ENCODE peak calls at places on chromosomes 3 and 15, in eight cellular contexts. One of them, this sample, is unnamed. For H3K4me1, the result is how much of the 10 kb centered on the place peaks cover.

GRCh38 chr3:134650431-134651346 is at the start of gene KY:
- DNase-seq in esophagus muscularis mucosa: peak
- DNase-seq in body of pancreas: peak
- DNase-seq in suprapubic skin: no peak
- DNase-seq in A549: peak
- DNase-seq in sigmoid colon: no peak
- DNase-seq in transverse colon: peak
- DNase-seq in adrenal gland: peak
- DNase-seq in this sample: peak

GRCh38 chr15:77035584-77035983 is 35.3 kb downstream of the TSPAN3 start:
- DNase-seq in esophagus muscularis mucosa: no peak
- DNase-seq in body of pancreas: no peak
- DNase-seq in suprapubic skin: no peak
- DNase-seq in A549: no peak
- DNase-seq in sigmoid colon: peak
- DNase-seq in transverse colon: no peak
- DNase-seq in adrenal gland: peak
- DNase-seq in this sample: peak

GRCh38 chr3:138459619-138460535 is 25.5 kb downstream of the ESYT3 start:
- DNase-seq in esophagus muscularis mucosa: no peak
- DNase-seq in body of pancreas: no peak
- DNase-seq in suprapubic skin: peak
- DNase-seq in A549: no peak
- DNase-seq in sigmoid colon: no peak
- DNase-seq in transverse colon: no peak
- DNase-seq in adrenal gland: no peak
- DNase-seq in this sample: no peak

GRCh38 chr15:69493406-69493805 is 40.8 kb downstream of the RPLP1 start:
- DNase-seq in esophagus muscularis mucosa: no peak
- DNase-seq in body of pancreas: no peak
- DNase-seq in suprapubic skin: no peak
- DNase-seq in A549: no peak
- DNase-seq in sigmoid colon: no peak
- DNase-seq in transverse colon: no peak
- DNase-seq in adrenal gland: no peak
- DNase-seq in this sample: no peak

GRCh38 chr3:196666001-196666867 is 26.7 kb downstream of the NRROS start:
- DNase-seq in esophagus muscularis mucosa: no peak
- DNase-seq in body of pancreas: no peak
- DNase-seq in suprapubic skin: no peak
- DNase-seq in A549: peak
- DNase-seq in sigmoid colon: no peak
- DNase-seq in transverse colon: no peak
- DNase-seq in adrenal gland: no peak
- DNase-seq in this sample: no peak

GRCh38 chr3:127182446-127182845 is 10.5 kb upstream of the PRR23E start:
- DNase-seq in esophagus muscularis mucosa: no peak
- DNase-seq in body of pancreas: no peak
- DNase-seq in suprapubic skin: no peak
- DNase-seq in A549: no peak
- DNase-seq in sigmoid colon: peak
- DNase-seq in transverse colon: no peak
- DNase-seq in adrenal gland: no peak
- DNase-seq in this sample: no peak

GRCh38 chr15:98548172-98548971 is 100.0 kb upstream of the IGF1R start:
- DNase-seq in esophagus muscularis mucosa: peak
- DNase-seq in body of pancreas: peak
- DNase-seq in suprapubic skin: peak
- DNase-seq in A549: peak
- DNase-seq in sigmoid colon: peak
- DNase-seq in transverse colon: peak
- DNase-seq in adrenal gland: peak
- DNase-seq in this sample: peak

GRCh38 chr3:192750201-192750600 is 22.9 kb upstream of the FGF12 start:
- DNase-seq in esophagus muscularis mucosa: no peak
- DNase-seq in body of pancreas: no peak
- DNase-seq in suprapubic skin: no peak
- DNase-seq in A549: no peak
- DNase-seq in sigmoid colon: no peak
- DNase-seq in transverse colon: no peak
- DNase-seq in adrenal gland: no peak
- DNase-seq in this sample: no peak

GRCh38 chr15:51312754-51313390 is 25.5 kb downstream of the CYP19A1 start:
- DNase-seq in esophagus muscularis mucosa: no peak
- DNase-seq in body of pancreas: no peak
- DNase-seq in suprapubic skin: no peak
- DNase-seq in A549: no peak
- DNase-seq in sigmoid colon: no peak
- DNase-seq in transverse colon: no peak
- DNase-seq in adrenal gland: no peak
- DNase-seq in this sample: no peak

GRCh38 chr15:82543155-82543554 is 2.9 kb upstream of the RPS17 start:
- DNase-seq in esophagus muscularis mucosa: no peak
- DNase-seq in body of pancreas: no peak
- DNase-seq in suprapubic skin: no peak
- DNase-seq in A549: no peak
- DNase-seq in sigmoid colon: no peak
- DNase-seq in transverse colon: no peak
- DNase-seq in adrenal gland: no peak
- DNase-seq in this sample: no peak

GRCh38 chr3:65807225-65807624 is 231.5 kb downstream of the MAGI1 start:
- DNase-seq in esophagus muscularis mucosa: no peak
- DNase-seq in body of pancreas: no peak
- DNase-seq in suprapubic skin: no peak
- DNase-seq in A549: no peak
- DNase-seq in sigmoid colon: no peak
- DNase-seq in transverse colon: no peak
- DNase-seq in adrenal gland: no peak
- DNase-seq in this sample: no peak

GRCh38 chr3:152160350-152161011 is 108.2 kb upstream of the MBNL1 start:
- DNase-seq in esophagus muscularis mucosa: no peak
- DNase-seq in body of pancreas: no peak
- DNase-seq in suprapubic skin: no peak
- DNase-seq in A549: no peak
- DNase-seq in sigmoid colon: no peak
- DNase-seq in transverse colon: no peak
- DNase-seq in adrenal gland: no peak
- DNase-seq in this sample: no peak

GRCh38 chr3:78957456-78957855 is 810.3 kb downstream of the ROBO1 start:
- DNase-seq in esophagus muscularis mucosa: no peak
- DNase-seq in body of pancreas: no peak
- DNase-seq in suprapubic skin: no peak
- DNase-seq in A549: no peak
- DNase-seq in sigmoid colon: no peak
- DNase-seq in transverse colon: no peak
- DNase-seq in adrenal gland: no peak
- DNase-seq in this sample: no peak

GRCh38 chr15:40930430-40931299 is 1.5 kb downstream of the DLL4 start:
- DNase-seq in esophagus muscularis mucosa: no peak
- DNase-seq in body of pancreas: peak
- DNase-seq in suprapubic skin: peak
- DNase-seq in A549: peak
- DNase-seq in sigmoid colon: no peak
- DNase-seq in transverse colon: peak
- DNase-seq in adrenal gland: peak
- DNase-seq in this sample: no peak

GRCh38 chr3:114760679-114761078 is 386.4 kb downstream of the ZBTB20 start:
- DNase-seq in esophagus muscularis mucosa: no peak
- DNase-seq in body of pancreas: no peak
- DNase-seq in suprapubic skin: no peak
- DNase-seq in A549: no peak
- DNase-seq in sigmoid colon: no peak
- DNase-seq in transverse colon: no peak
- DNase-seq in adrenal gland: no peak
- DNase-seq in this sample: no peak

GRCh38 chr3:114762144-114762543 is 384.9 kb downstream of the ZBTB20 start:
- DNase-seq in esophagus muscularis mucosa: no peak
- DNase-seq in body of pancreas: no peak
- DNase-seq in suprapubic skin: no peak
- DNase-seq in A549: no peak
- DNase-seq in sigmoid colon: no peak
- DNase-seq in transverse colon: no peak
- DNase-seq in adrenal gland: no peak
- DNase-seq in this sample: no peak

GRCh38 chr3:114758828-114759709 is 388.0 kb downstream of the ZBTB20 start:
- DNase-seq in esophagus muscularis mucosa: no peak
- DNase-seq in body of pancreas: peak
- DNase-seq in suprapubic skin: no peak
- DNase-seq in A549: peak
- DNase-seq in sigmoid colon: no peak
- DNase-seq in transverse colon: no peak
- DNase-seq in adrenal gland: peak
- DNase-seq in this sample: no peak

GRCh38 chr3:114764056-114764492 is 383.0 kb downstream of the ZBTB20 start:
- DNase-seq in esophagus muscularis mucosa: no peak
- DNase-seq in body of pancreas: no peak
- DNase-seq in suprapubic skin: no peak
- DNase-seq in A549: no peak
- DNase-seq in sigmoid colon: no peak
- DNase-seq in transverse colon: peak
- DNase-seq in adrenal gland: no peak
- DNase-seq in this sample: no peak
- H3K4me1 ChIP-seq in esophagus muscularis mucosa: under half
- H3K4me1 ChIP-seq in body of pancreas: under half
- H3K4me1 ChIP-seq in suprapubic skin: under half
- H3K4me1 ChIP-seq in A549: under half
- H3K4me1 ChIP-seq in sigmoid colon: under half
- H3K4me1 ChIP-seq in transverse colon: under half
- H3K4me1 ChIP-seq in adrenal gland: under half
- H3K4me1 ChIP-seq in this sample: under half

GRCh38 chr15:92801774-92802464 is 98.2 kb upstream of the CHD2 start:
- DNase-seq in esophagus muscularis mucosa: no peak
- DNase-seq in body of pancreas: peak
- DNase-seq in suprapubic skin: no peak
- DNase-seq in A549: peak
- DNase-seq in sigmoid colon: peak
- DNase-seq in transverse colon: peak
- DNase-seq in adrenal gland: no peak
- DNase-seq in this sample: peak
- TF ChIP-seq POLR2A in esophagus muscularis mucosa: no peak
- TF ChIP-seq POLR2A in body of pancreas: no peak
- TF ChIP-seq POLR2A in suprapubic skin: no peak
- TF ChIP-seq POLR2A in A549: no peak
- TF ChIP-seq POLR2A in sigmoid colon: no peak
- TF ChIP-seq POLR2A in transverse colon: no peak
- TF ChIP-seq POLR2A in adrenal gland: no peak
- TF ChIP-seq POLR2A in this sample: no peak

GRCh38 chr3:172259726-172260248 is 188.5 kb downstream of the GHSR start:
- DNase-seq in esophagus muscularis mucosa: no peak
- DNase-seq in body of pancreas: no peak
- DNase-seq in suprapubic skin: no peak
- DNase-seq in A549: no peak
- DNase-seq in sigmoid colon: no peak
- DNase-seq in transverse colon: no peak
- DNase-seq in adrenal gland: no peak
- DNase-seq in this sample: no peak

GRCh38 chr3:172259191-172259590 is 189.1 kb downstream of the GHSR start:
- DNase-seq in esophagus muscularis mucosa: no peak
- DNase-seq in body of pancreas: no peak
- DNase-seq in suprapubic skin: no peak
- DNase-seq in A549: no peak
- DNase-seq in sigmoid colon: no peak
- DNase-seq in transverse colon: no peak
- DNase-seq in adrenal gland: no peak
- DNase-seq in this sample: no peak

GRCh38 chr3:172256101-172256687 is 192.1 kb downstream of the GHSR start:
- DNase-seq in esophagus muscularis mucosa: no peak
- DNase-seq in body of pancreas: peak
- DNase-seq in suprapubic skin: no peak
- DNase-seq in A549: no peak
- DNase-seq in sigmoid colon: peak
- DNase-seq in transverse colon: no peak
- DNase-seq in adrenal gland: peak
- DNase-seq in this sample: peak

GRCh38 chr3:172258616-172259015 is 189.6 kb downstream of the GHSR start:
- DNase-seq in esophagus muscularis mucosa: no peak
- DNase-seq in body of pancreas: no peak
- DNase-seq in suprapubic skin: no peak
- DNase-seq in A549: no peak
- DNase-seq in sigmoid colon: peak
- DNase-seq in transverse colon: no peak
- DNase-seq in adrenal gland: no peak
- DNase-seq in this sample: no peak

DNA sequence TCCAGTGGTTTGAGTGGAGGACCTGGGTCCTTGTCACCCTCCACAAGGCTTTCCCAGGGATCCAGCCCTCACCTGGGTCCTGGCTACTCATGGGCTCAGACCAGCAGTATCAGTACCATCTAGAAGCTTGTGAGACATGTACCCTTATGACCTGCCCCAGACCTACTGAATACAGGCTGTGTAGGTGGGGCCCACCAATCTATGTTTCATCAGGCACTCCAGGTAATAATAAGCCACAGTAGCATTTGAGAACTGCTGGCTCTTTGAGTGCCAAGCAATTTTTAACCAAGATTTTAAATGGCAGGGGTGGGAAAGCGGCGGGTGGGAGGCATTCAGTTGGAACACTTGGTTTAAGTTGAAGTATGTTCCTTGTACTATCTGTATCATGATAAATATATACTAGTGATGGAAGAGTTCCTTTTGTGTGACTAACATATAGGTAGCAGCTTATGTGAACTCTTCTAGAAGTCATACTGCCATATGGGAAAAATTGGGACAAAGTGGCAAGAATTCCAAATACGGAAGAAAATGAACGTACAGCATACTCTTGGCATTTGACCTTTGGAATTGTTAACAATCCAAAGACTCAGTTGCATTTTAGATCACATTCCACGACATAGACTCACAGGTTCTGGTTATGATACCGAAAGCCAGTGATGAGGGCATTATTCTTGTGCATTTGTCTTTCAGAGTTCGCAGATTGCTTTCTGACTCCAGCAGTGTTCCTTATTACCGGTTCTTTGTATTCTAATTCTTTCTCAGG is 190.4 kb downstream of the GHSR start:
- DNase-seq in esophagus muscularis mucosa: no peak
- DNase-seq in body of pancreas: no peak
- DNase-seq in suprapubic skin: no peak
- DNase-seq in A549: peak
- DNase-seq in sigmoid colon: no peak
- DNase-seq in transverse colon: no peak
- DNase-seq in adrenal gland: no peak
- DNase-seq in this sample: no peak
- H3K27ac ChIP-seq in esophagus muscularis mucosa: peak
- H3K27ac ChIP-seq in body of pancreas: no peak
- H3K27ac ChIP-seq in suprapubic skin: peak
- H3K27ac ChIP-seq in A549: peak
- H3K27ac ChIP-seq in sigmoid colon: peak
- H3K27ac ChIP-seq in transverse colon: peak
- H3K27ac ChIP-seq in adrenal gland: no peak
- H3K27ac ChIP-seq in this sample: peak

DNA sequence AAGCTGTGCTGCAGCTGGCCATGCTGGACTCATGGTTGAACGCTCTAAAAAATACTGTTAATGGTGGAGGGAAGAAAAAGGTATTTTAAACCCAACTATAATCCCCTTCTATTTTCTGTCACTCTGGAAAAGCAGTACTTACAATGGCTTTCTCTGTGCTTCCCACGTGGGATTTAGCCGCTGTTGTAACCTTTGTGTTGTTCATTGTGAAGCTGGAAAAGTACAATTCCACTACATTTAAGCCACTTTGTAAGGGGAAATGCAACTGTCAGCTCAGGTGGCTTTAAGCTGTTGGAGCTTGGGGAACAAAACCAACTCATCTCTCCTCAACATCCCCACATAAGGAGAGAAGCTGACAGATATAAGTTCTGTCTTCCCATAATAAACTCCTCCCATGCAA is 917.6 kb downstream of the IGSF11 start:
- DNase-seq in esophagus muscularis mucosa: no peak
- DNase-seq in body of pancreas: no peak
- DNase-seq in suprapubic skin: no peak
- DNase-seq in A549: no peak
- DNase-seq in sigmoid colon: no peak
- DNase-seq in transverse colon: no peak
- DNase-seq in adrenal gland: no peak
- DNase-seq in this sample: no peak
- H3K4me1 ChIP-seq in esophagus muscularis mucosa: under half
- H3K4me1 ChIP-seq in body of pancreas: under half
- H3K4me1 ChIP-seq in suprapubic skin: under half
- H3K4me1 ChIP-seq in A549: under half
- H3K4me1 ChIP-seq in sigmoid colon: under half
- H3K4me1 ChIP-seq in transverse colon: under half
- H3K4me1 ChIP-seq in adrenal gland: under half
- H3K4me1 ChIP-seq in this sample: under half

This sample was measured in gastrocnemius medialis.